ENCODE peak calls at places on chromosomes 13 and 19, in four cellular contexts. J is choroid plexus epithelial cell, M is HCT116, S is GM12864. F is an unnamed sample.
A peak's percentile ranks its signal among the peaks of the same experiment; 100 is the strongest.

GRCh38 chr19:35179830-35180229 is 25.3 kb downstream of the FXYD5 start:
- DNase-seq in J (no peak), S (no peak), M (no peak), F (no peak)

GRCh38 chr13:112132619-112133018 is 65.7 kb downstream of the SOX1 start:
- DNase-seq in M (no peak), J (no peak), S (no peak), F (no peak)

GRCh38 chr13:45332831-45333219 is 8.2 kb downstream of the TPT1 start:
- DNase-seq in J (no peak), S (no peak), M (no peak), F (no peak)

GRCh38 chr13:112165712-112166111 is 98.8 kb downstream of the SOX1 start:
- DNase-seq in M (no peak), S (no peak), J (no peak), F (no peak)

GRCh38 chr13:106355866-106356265 is 179.6 kb downstream of the EFNB2 start:
- DNase-seq in J (no peak), M (no peak), S (no peak), F (no peak)

GRCh38 chr19:28686741-28687140 is 526.2 kb downstream of the UQCRFS1 start:
- DNase-seq in M (no peak), S (no peak), J (peak; percentile 4), F (no peak)

GRCh38 chr13:64633948-64634347 is 2596.2 kb downstream of the PCDH9 start:
- DNase-seq in J (peak; percentile 13), S (no peak), M (no peak), F (no peak)

GRCh38 chr13:114283581-114283980 is 2.2 kb downstream of the UPF3A start:
- DNase-seq in S (no peak), J (peak; percentile 29), M (no peak), F (no peak)

GRCh38 chr13:51130348-51130747 is 19.3 kb upstream of the C13orf42 start:
- DNase-seq in J (no peak), M (no peak), S (no peak), F (no peak)

GRCh38 chr19:30320466-30320865 is 51.7 kb upstream of the ZNF536 start:
- DNase-seq in M (no peak), J (no peak), S (no peak), F (no peak)

GRCh38 chr13:42990147-42990990 is 1.7 kb downstream of the EPSTI1 start:
- DNase-seq in M (no peak), S (no peak), J (peak; percentile 88), F (no peak)

GRCh38 chr13:101695870-101696516 is 243.5 kb downstream of the ITGBL1 start:
- DNase-seq in S (no peak), M (no peak), J (no peak), F (no peak)

GRCh38 chr19:23070353-23070781 is 46.5 kb upstream of the ZNF730 start:
- DNase-seq in M (no peak), J (peak; percentile 76), S (no peak), F (no peak)

GRCh38 chr13:24670927-24671326 is 9.3 kb upstream of the ATP12A start:
- DNase-seq in J (peak; percentile 20), M (peak; percentile 75), S (no peak), F (no peak)

GRCh38 chr13:46926856-46927625 is 30.2 kb upstream of the HTR2A start:
- DNase-seq in J (peak; percentile 52), S (no peak), M (no peak), F (no peak)

GRCh38 chr19:54456423-54457373 is 6.9 kb downstream of the LENG9 start:
- DNase-seq in J (no peak), S (no peak), M (no peak), F (no peak)
- H3K4me3 ChIP-seq in J (no peak overlapping the region), S (no peak overlapping the region), M (no peak overlapping the region), F (no peak overlapping the region)

GRCh38 chr13:52945348-52945747 is 83.3 kb upstream of the OLFM4 start:
- DNase-seq in S (no peak), J (no peak), M (no peak), F (no peak)

GRCh38 chr13:52954838-52955237 is 73.8 kb upstream of the OLFM4 start:
- DNase-seq in J (no peak), S (no peak), M (no peak), F (no peak)

GRCh38 chr13:52950436-52950960 is 78.1 kb upstream of the OLFM4 start:
- DNase-seq in J (no peak), M (no peak), S (no peak), F (no peak)

GRCh38 chr13:52949044-52949443 is 79.6 kb upstream of the OLFM4 start:
- DNase-seq in S (no peak), J (no peak), M (no peak), F (no peak)

DNA sequence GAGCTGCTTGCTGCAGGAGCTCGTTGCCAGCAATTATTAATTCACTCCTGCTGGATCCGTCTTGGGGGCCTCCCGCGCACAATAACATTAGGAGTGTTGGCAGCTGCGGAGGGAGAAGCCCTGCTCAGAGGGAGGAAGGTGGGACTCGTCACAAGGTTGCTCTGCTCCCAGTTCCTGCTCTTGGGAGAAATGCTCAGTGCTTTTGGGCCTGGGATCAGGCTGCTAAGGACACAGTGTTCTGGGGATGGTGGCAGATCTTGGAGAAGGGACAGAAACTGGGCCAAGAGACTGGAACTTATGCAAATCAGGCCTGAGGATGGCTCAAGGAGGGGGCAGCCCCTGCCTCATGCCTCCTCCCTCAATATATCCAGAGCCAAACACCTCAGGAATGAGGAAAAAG is 78.9 kb upstream of the OLFM4 start:
- DNase-seq in M (no peak), S (no peak), J (no peak), F (no peak)
- H3K4me3 ChIP-seq in M (no peak overlapping the region), S (no peak overlapping the region), J (no peak overlapping the region), F (no peak overlapping the region)

DNA sequence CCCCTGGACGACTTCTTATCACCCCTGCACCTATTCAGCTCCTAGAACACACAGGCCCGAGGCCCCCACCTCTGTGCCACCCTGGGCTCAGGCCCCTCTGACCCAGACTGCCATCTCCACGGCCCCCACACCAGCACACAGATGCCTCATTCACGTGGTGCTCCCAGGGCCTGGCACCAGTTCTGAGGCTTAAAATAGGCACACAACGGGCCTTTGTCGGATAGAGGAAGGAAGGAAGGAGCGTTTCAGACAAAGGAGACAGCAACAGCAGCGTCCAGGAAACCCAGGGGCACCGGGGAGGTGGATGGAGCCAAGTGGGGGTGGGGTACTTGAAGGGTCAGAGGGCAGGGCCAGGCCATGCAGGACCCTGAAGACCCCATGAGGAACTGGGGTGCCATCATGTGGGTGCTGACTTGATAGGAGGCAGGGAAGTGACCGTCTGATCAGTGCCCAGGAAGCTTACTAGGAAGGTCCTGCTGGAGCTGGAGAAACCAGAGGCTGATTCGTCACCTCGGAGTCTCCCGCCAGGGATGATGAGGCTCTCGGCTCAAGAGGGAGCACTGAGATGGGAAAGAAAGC is 7.1 kb downstream of the GNG7 start:
- DNase-seq in M (no peak), J (no peak), S (no peak), F (no peak)
- H3K4me3 ChIP-seq in M (no peak overlapping the region), J (no peak overlapping the region), S (no peak overlapping the region), F (no peak overlapping the region)

DNA sequence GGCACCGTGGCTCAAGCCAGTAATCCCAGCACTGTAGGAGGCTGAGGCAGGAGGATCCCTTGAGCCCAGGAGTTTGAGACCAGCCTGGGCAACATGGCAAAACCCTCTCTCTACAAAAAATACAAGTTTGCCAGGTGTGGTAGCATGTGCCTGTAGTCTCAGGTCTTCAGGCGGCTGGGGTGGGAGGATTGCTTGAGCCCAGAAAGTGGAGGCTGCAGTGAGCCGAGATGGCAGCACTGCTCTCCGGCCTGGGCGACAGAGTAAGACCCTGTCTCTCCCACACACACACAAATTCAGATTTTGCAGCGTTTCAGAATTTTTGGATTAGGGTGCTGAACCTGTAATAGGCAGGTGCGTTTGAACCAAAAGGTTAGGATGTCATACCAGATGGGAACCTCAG is 2.2 kb downstream of the RPS11 start:
- DNase-seq in M (no peak), S (no peak), J (no peak), F (no peak)
- H3K4me3 ChIP-seq in M (no peak overlapping the region), S (peak overlapping the region; percentile 76), J (no peak overlapping the region), F (no peak overlapping the region)

GRCh38 chr19:12984683-12985048 is 10.6 kb upstream of the NFIX start:
- DNase-seq in S (no peak), J (no peak), M (no peak), F (no peak)

GRCh38 chr19:12984143-12984627 is 11.1 kb upstream of the NFIX start:
- DNase-seq in M (no peak), S (no peak), J (no peak), F (no peak)

GRCh38 chr19:12983091-12983490 is 12.2 kb upstream of the NFIX start:
- DNase-seq in M (no peak), S (no peak), J (no peak), F (no peak)

GRCh38 chr19:12982648-12983047 is 12.6 kb upstream of the NFIX start:
- DNase-seq in J (no peak), S (no peak), M (no peak), F (no peak)

DNA sequence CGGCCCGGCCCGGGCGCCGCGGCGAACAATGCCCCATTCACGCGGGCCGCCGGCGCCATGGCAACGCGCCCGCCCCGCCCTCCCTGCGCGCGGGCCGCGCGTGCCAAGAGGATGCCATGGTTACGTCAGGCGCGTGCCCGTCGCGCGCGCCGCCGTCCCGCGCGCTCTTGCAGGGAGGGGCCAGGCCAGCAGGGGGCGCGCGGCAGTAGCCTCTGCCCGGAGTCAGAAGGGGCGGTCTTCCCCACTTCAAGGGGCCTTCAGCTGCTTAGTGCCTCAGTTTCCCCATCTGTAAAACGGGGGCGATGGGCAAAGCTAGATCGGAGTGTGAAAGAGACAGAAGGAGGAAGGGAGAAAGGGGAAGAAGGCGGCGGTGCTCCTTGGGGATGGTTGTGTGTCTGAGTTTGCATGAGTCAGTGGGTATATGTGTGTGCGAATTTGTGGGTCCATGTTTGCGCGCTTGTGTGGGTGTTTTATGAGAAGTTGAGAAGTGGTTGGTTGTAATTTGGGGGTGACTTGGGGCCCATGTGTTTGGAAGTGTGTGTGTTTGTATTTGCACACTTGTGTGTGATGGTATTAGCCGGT is 11.6 kb upstream of the NFIX start:
- DNase-seq in M (peak; percentile 36), S (no peak), J (peak; percentile 67), F (no peak)
- H3K4me3 ChIP-seq in M (no peak overlapping the region), S (no peak overlapping the region), J (peak overlapping the region; percentile 42), F (peak overlapping the region; percentile 17)

DNA sequence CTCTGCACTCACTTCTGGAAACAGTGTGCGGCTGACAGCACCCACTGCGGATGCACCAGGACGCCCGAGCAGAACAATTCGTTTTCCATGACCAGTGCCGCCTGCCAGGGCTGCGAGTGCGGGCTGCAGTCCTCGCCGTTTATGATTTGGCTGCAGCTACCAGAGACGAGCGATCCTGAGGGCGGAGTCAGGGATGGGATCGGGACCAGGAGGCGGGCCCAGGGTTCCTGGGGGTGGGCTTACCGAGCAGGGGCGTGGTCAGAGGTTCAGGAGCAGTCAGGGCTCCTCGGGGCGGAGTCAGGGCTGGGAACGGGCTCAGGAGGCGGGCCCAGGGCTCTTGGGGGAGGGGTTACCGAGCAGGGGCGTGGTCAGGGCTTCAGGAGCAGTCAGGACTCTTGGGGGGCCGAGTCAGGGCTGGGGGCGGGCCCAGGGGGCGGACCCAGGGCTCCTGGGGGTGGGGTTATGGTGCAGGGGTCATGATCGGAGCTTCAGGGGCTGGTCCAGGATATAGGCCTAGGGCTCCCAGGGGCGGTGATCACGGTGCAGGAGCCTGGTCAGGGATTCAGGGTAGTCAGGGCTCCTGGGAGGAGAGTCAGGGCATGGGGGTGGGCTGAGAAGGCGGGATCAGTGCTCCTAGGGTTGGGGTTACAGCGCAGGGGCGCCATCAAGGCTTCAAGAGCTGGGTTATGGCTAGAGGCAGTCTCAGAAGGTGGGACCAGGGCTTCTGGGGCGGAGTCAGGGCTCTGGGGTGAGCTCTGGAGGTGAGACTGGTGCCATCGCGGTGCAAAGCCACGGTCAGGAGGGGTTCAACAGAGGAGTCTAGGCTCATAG is 1.7 kb downstream of the KLK4 start:
- DNase-seq in M (peak; percentile 85), S (no peak), J (peak; percentile 25), F (no peak)
- H3K4me3 ChIP-seq in M (peak overlapping the region; percentile 27), S (peak overlapping the region; percentile 25), J (no peak overlapping the region), F (no peak overlapping the region)